ENCODE peak calls at places on chromosomes 16 and 17, in eight cellular contexts. One of them, this sample, is unnamed.

GRCh38 chr16:31105677-31106213 is 2.4 kb upstream of the BCKDK start:
- DNase-seq in AG10803: peak; percentile 80
- DNase-seq in OCI-LY7: peak; percentile 77
- DNase-seq in sigmoid colon: peak; percentile 95
- DNase-seq in lower lobe of right lung: peak; percentile 92
- DNase-seq in HepG2: peak; percentile 79
- DNase-seq in cardiac muscle cell: peak; percentile 81
- DNase-seq in CD8-positive, alpha-beta T cell: peak; percentile 67
- DNase-seq in this sample: no peak

GRCh38 chr16:89155184-89155679 is 16.3 kb upstream of the CDH15 start:
- DNase-seq in AG10803: peak; percentile 84
- DNase-seq in OCI-LY7: no peak
- DNase-seq in sigmoid colon: peak; percentile 91
- DNase-seq in lower lobe of right lung: peak; percentile 68
- DNase-seq in HepG2: no peak
- DNase-seq in cardiac muscle cell: peak; percentile 60
- DNase-seq in CD8-positive, alpha-beta T cell: no peak
- DNase-seq in this sample: no peak

GRCh38 chr16:88387941-88388627 is 5.3 kb downstream of the ZNF469 start:
- DNase-seq in AG10803: peak; percentile 83
- DNase-seq in OCI-LY7: no peak
- DNase-seq in sigmoid colon: no peak
- DNase-seq in lower lobe of right lung: peak; percentile 89
- DNase-seq in HepG2: peak; percentile 30
- DNase-seq in cardiac muscle cell: no peak
- DNase-seq in CD8-positive, alpha-beta T cell: no peak
- DNase-seq in this sample: peak; percentile 9

GRCh38 chr17:48330877-48331276 is 99.1 kb downstream of the SKAP1 start:
- DNase-seq in AG10803: no peak
- DNase-seq in OCI-LY7: no peak
- DNase-seq in sigmoid colon: no peak
- DNase-seq in lower lobe of right lung: no peak
- DNase-seq in HepG2: no peak
- DNase-seq in cardiac muscle cell: no peak
- DNase-seq in CD8-positive, alpha-beta T cell: no peak
- DNase-seq in this sample: no peak

GRCh38 chr16:56977823-56978430 is 11.4 kb upstream of the NLRC5 start:
- DNase-seq in AG10803: peak; percentile 36
- DNase-seq in OCI-LY7: no peak
- DNase-seq in sigmoid colon: no peak
- DNase-seq in lower lobe of right lung: no peak
- DNase-seq in HepG2: no peak
- DNase-seq in cardiac muscle cell: no peak
- DNase-seq in CD8-positive, alpha-beta T cell: no peak
- DNase-seq in this sample: no peak

GRCh38 chr17:43338886-43339516 is 59.8 kb upstream of the ARL4D start:
- DNase-seq in AG10803: peak; percentile 64
- DNase-seq in OCI-LY7: peak; percentile 67
- DNase-seq in sigmoid colon: peak; percentile 89
- DNase-seq in lower lobe of right lung: peak; percentile 86
- DNase-seq in HepG2: peak; percentile 51
- DNase-seq in cardiac muscle cell: peak; percentile 68
- DNase-seq in CD8-positive, alpha-beta T cell: peak; percentile 62
- DNase-seq in this sample: no peak

GRCh38 chr17:68318103-68318991 is 27.1 kb downstream of the ARSG start:
- DNase-seq in AG10803: peak; percentile 57
- DNase-seq in OCI-LY7: no peak
- DNase-seq in sigmoid colon: no peak
- DNase-seq in lower lobe of right lung: no peak
- DNase-seq in HepG2: peak; percentile 87
- DNase-seq in cardiac muscle cell: no peak
- DNase-seq in CD8-positive, alpha-beta T cell: no peak
- DNase-seq in this sample: no peak

GRCh38 chr16:58462997-58463891 is 36.7 kb upstream of the NDRG4 start:
- DNase-seq in AG10803: no peak
- DNase-seq in OCI-LY7: no peak
- DNase-seq in sigmoid colon: no peak
- DNase-seq in lower lobe of right lung: no peak
- DNase-seq in HepG2: no peak
- DNase-seq in cardiac muscle cell: peak; percentile 65
- DNase-seq in CD8-positive, alpha-beta T cell: no peak
- DNase-seq in this sample: no peak

GRCh38 chr17:8884336-8884990 is 17.0 kb upstream of the PIK3R6 start:
- DNase-seq in AG10803: no peak
- DNase-seq in OCI-LY7: no peak
- DNase-seq in sigmoid colon: no peak
- DNase-seq in lower lobe of right lung: no peak
- DNase-seq in HepG2: no peak
- DNase-seq in cardiac muscle cell: no peak
- DNase-seq in CD8-positive, alpha-beta T cell: no peak
- DNase-seq in this sample: no peak

GRCh38 chr17:4340914-4341615 is 25.4 kb downstream of the UBE2G1 start:
- DNase-seq in AG10803: peak; percentile 54
- DNase-seq in OCI-LY7: no peak
- DNase-seq in sigmoid colon: no peak
- DNase-seq in lower lobe of right lung: no peak
- DNase-seq in HepG2: no peak
- DNase-seq in cardiac muscle cell: no peak
- DNase-seq in CD8-positive, alpha-beta T cell: no peak
- DNase-seq in this sample: no peak

GRCh38 chr17:37043201-37043600 is 94.4 kb downstream of the AATF start:
- DNase-seq in AG10803: no peak
- DNase-seq in OCI-LY7: no peak
- DNase-seq in sigmoid colon: no peak
- DNase-seq in lower lobe of right lung: no peak
- DNase-seq in HepG2: peak; percentile 80
- DNase-seq in cardiac muscle cell: no peak
- DNase-seq in CD8-positive, alpha-beta T cell: no peak
- DNase-seq in this sample: no peak

GRCh38 chr16:82605863-82606620 is 20.7 kb upstream of the CDH13 start:
- DNase-seq in AG10803: no peak
- DNase-seq in OCI-LY7: no peak
- DNase-seq in sigmoid colon: no peak
- DNase-seq in lower lobe of right lung: no peak
- DNase-seq in HepG2: no peak
- DNase-seq in cardiac muscle cell: peak; percentile 3
- DNase-seq in CD8-positive, alpha-beta T cell: no peak
- DNase-seq in this sample: no peak

GRCh38 chr17:44069974-44070454 is 521 bp upstream of the G6PC3 start:
- DNase-seq in AG10803: peak; percentile 42
- DNase-seq in OCI-LY7: peak; percentile 12
- DNase-seq in sigmoid colon: no peak
- DNase-seq in lower lobe of right lung: no peak
- DNase-seq in HepG2: no peak
- DNase-seq in cardiac muscle cell: no peak
- DNase-seq in CD8-positive, alpha-beta T cell: no peak
- DNase-seq in this sample: no peak

GRCh38 chr16:86406056-86406455 is 104.3 kb upstream of the FOXF1 start:
- DNase-seq in AG10803: no peak
- DNase-seq in OCI-LY7: no peak
- DNase-seq in sigmoid colon: no peak
- DNase-seq in lower lobe of right lung: no peak
- DNase-seq in HepG2: no peak
- DNase-seq in cardiac muscle cell: no peak
- DNase-seq in CD8-positive, alpha-beta T cell: no peak
- DNase-seq in this sample: no peak

GRCh38 chr17:83067718-83068261 is 11.6 kb upstream of the METRNL start:
- DNase-seq in AG10803: no peak
- DNase-seq in OCI-LY7: no peak
- DNase-seq in sigmoid colon: peak; percentile 44
- DNase-seq in lower lobe of right lung: no peak
- DNase-seq in HepG2: no peak
- DNase-seq in cardiac muscle cell: peak; percentile 50
- DNase-seq in CD8-positive, alpha-beta T cell: no peak
- DNase-seq in this sample: no peak

GRCh38 chr17:48014603-48015037 is 23.0 kb downstream of the COPZ2 start:
- DNase-seq in AG10803: no peak
- DNase-seq in OCI-LY7: no peak
- DNase-seq in sigmoid colon: no peak
- DNase-seq in lower lobe of right lung: no peak
- DNase-seq in HepG2: no peak
- DNase-seq in cardiac muscle cell: no peak
- DNase-seq in CD8-positive, alpha-beta T cell: no peak
- DNase-seq in this sample: no peak

GRCh38 chr17:1197781-1198490 is 18.2 kb upstream of the ABR start:
- DNase-seq in AG10803: peak; percentile 64
- DNase-seq in OCI-LY7: peak; percentile 96
- DNase-seq in sigmoid colon: peak; percentile 92
- DNase-seq in lower lobe of right lung: peak; percentile 92
- DNase-seq in HepG2: no peak
- DNase-seq in cardiac muscle cell: no peak
- DNase-seq in CD8-positive, alpha-beta T cell: peak; percentile 77
- DNase-seq in this sample: no peak

GRCh38 chr16:47160422-47160821 is 16.7 kb upstream of the NETO2 start:
- DNase-seq in AG10803: no peak
- DNase-seq in OCI-LY7: no peak
- DNase-seq in sigmoid colon: no peak
- DNase-seq in lower lobe of right lung: no peak
- DNase-seq in HepG2: no peak
- DNase-seq in cardiac muscle cell: no peak
- DNase-seq in CD8-positive, alpha-beta T cell: no peak
- DNase-seq in this sample: no peak
- TF ChIP-seq CTCF in AG10803: no peak
- TF ChIP-seq CTCF in OCI-LY7: no peak
- TF ChIP-seq CTCF in sigmoid colon: no peak
- TF ChIP-seq CTCF in lower lobe of right lung: no peak
- TF ChIP-seq CTCF in HepG2: no peak
- TF ChIP-seq CTCF in cardiac muscle cell: no peak
- TF ChIP-seq CTCF in CD8-positive, alpha-beta T cell: no peak
- TF ChIP-seq CTCF in this sample: no peak

DNA sequence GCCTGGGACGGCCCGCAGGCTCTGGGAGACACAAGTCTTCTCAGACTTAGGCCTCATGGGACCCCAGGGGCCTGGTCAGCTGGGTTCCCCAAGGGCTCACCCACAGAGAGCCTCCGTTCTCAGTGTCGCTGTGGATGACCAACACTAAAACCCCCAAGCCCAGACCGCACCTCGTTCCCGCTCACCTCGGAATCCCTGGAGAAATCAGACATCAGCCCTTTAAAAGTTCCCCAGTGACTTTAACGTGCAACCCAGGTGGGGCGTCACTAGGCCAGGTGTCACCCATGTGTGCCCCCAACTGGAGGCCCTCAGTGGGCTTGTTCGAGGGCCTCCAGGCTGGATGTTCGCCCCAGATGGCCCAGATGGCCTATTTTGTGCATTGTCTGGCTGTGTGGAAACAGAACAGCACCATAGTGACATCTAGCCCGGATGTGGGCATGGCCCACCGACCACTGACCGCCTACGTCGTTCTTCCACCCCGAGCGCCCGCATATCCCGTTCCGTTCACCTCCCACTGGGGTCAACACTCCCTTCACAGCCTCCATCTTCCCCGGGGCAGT is 52.3 kb upstream of the DNAH17 start:
- DNase-seq in AG10803: no peak
- DNase-seq in OCI-LY7: no peak
- DNase-seq in sigmoid colon: no peak
- DNase-seq in lower lobe of right lung: no peak
- DNase-seq in HepG2: no peak
- DNase-seq in cardiac muscle cell: no peak
- DNase-seq in CD8-positive, alpha-beta T cell: no peak
- DNase-seq in this sample: no peak
- H3K4me3 ChIP-seq in AG10803: no peak overlapping the region
- H3K4me3 ChIP-seq in OCI-LY7: no peak overlapping the region
- H3K4me3 ChIP-seq in sigmoid colon: no peak overlapping the region
- H3K4me3 ChIP-seq in lower lobe of right lung: no peak overlapping the region
- H3K4me3 ChIP-seq in HepG2: no peak overlapping the region
- H3K4me3 ChIP-seq in cardiac muscle cell: no peak overlapping the region
- H3K4me3 ChIP-seq in CD8-positive, alpha-beta T cell: no peak overlapping the region
- H3K4me3 ChIP-seq in this sample: no peak overlapping the region

DNA sequence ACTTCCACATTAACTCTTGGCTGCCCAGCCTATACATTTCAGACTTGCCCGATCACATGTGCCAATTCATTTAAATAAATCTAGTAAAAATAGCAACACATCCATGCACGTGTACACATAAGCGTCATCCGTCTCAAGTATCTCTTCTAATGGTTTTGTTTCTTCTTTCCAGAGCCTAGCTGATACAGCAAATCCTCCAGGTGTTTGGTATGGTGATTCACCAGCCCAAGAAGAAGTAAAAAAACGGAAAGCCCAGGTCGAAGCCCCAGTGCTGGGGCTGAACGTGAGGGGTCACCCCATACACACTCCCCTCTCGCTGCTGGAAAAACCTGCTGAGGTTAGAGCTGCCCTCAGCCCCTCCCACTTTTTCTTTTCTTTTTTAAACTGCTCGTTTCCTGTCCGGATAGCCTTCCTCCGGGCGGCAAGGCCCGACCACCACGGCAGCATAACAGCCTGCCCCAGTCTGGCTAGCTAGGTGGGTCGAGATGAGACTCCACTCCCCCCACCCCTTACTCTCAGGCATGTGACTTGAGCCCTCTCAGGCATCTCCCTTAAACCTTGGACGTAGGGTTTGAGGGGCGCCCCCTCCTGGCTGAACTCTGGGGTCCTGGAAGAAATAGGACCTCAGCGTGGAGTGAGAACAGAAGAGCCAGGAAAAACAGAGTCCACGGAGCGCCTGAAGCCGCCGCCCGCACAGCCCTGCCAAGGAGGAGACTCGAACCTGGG is 13.9 kb upstream of the OR1F1 start:
- DNase-seq in AG10803: no peak
- DNase-seq in OCI-LY7: peak; percentile 81
- DNase-seq in sigmoid colon: peak; percentile 48
- DNase-seq in lower lobe of right lung: peak; percentile 29
- DNase-seq in HepG2: peak; percentile 65
- DNase-seq in cardiac muscle cell: peak; percentile 35
- DNase-seq in CD8-positive, alpha-beta T cell: no peak
- DNase-seq in this sample: no peak
- TF ChIP-seq CTCF in AG10803: peak; percentile 27
- TF ChIP-seq CTCF in OCI-LY7: peak; percentile 91
- TF ChIP-seq CTCF in sigmoid colon: no peak
- TF ChIP-seq CTCF in lower lobe of right lung: peak; percentile 8
- TF ChIP-seq CTCF in HepG2: peak; percentile 72
- TF ChIP-seq CTCF in cardiac muscle cell: peak; percentile 50
- TF ChIP-seq CTCF in CD8-positive, alpha-beta T cell: no peak
- TF ChIP-seq CTCF in this sample: peak; percentile 61

GRCh38 chr16:11554054-11554453 is 32.7 kb downstream of the LITAF start:
- DNase-seq in AG10803: no peak
- DNase-seq in OCI-LY7: no peak
- DNase-seq in sigmoid colon: no peak
- DNase-seq in lower lobe of right lung: no peak
- DNase-seq in HepG2: no peak
- DNase-seq in cardiac muscle cell: no peak
- DNase-seq in CD8-positive, alpha-beta T cell: no peak
- DNase-seq in this sample: no peak

GRCh38 chr16:11551842-11552241 is 34.9 kb downstream of the LITAF start:
- DNase-seq in AG10803: no peak
- DNase-seq in OCI-LY7: no peak
- DNase-seq in sigmoid colon: no peak
- DNase-seq in lower lobe of right lung: no peak
- DNase-seq in HepG2: no peak
- DNase-seq in cardiac muscle cell: no peak
- DNase-seq in CD8-positive, alpha-beta T cell: no peak
- DNase-seq in this sample: no peak

GRCh38 chr16:11553371-11553770 is 33.3 kb downstream of the LITAF start:
- DNase-seq in AG10803: no peak
- DNase-seq in OCI-LY7: no peak
- DNase-seq in sigmoid colon: no peak
- DNase-seq in lower lobe of right lung: no peak
- DNase-seq in HepG2: no peak
- DNase-seq in cardiac muscle cell: no peak
- DNase-seq in CD8-positive, alpha-beta T cell: no peak
- DNase-seq in this sample: no peak

GRCh38 chr16:11550651-11551498 is 35.8 kb downstream of the LITAF start:
- DNase-seq in AG10803: no peak
- DNase-seq in OCI-LY7: no peak
- DNase-seq in sigmoid colon: no peak
- DNase-seq in lower lobe of right lung: no peak
- DNase-seq in HepG2: no peak
- DNase-seq in cardiac muscle cell: no peak
- DNase-seq in CD8-positive, alpha-beta T cell: no peak
- DNase-seq in this sample: no peak

GRCh38 chr16:11552445-11552844 is 34.3 kb downstream of the LITAF start:
- DNase-seq in AG10803: no peak
- DNase-seq in OCI-LY7: no peak
- DNase-seq in sigmoid colon: no peak
- DNase-seq in lower lobe of right lung: no peak
- DNase-seq in HepG2: no peak
- DNase-seq in cardiac muscle cell: no peak
- DNase-seq in CD8-positive, alpha-beta T cell: no peak
- DNase-seq in this sample: no peak
- H3K4me3 ChIP-seq in AG10803: no peak overlapping the region
- H3K4me3 ChIP-seq in OCI-LY7: no peak overlapping the region
- H3K4me3 ChIP-seq in sigmoid colon: no peak overlapping the region
- H3K4me3 ChIP-seq in lower lobe of right lung: no peak overlapping the region
- H3K4me3 ChIP-seq in HepG2: no peak overlapping the region
- H3K4me3 ChIP-seq in cardiac muscle cell: no peak overlapping the region
- H3K4me3 ChIP-seq in CD8-positive, alpha-beta T cell: no peak overlapping the region
- H3K4me3 ChIP-seq in this sample: no peak overlapping the region

This sample was measured in epithelial cell of proximal tubule.